ENCODE peak calls at places on chromosomes 6 and 20, in ten cellular contexts. One of them, this sample, is unnamed.

GRCh38 chr20:43914697-43915208 is at the start of gene TOX2:
- DNase-seq in T-helper 2 cell: peak
- DNase-seq in adrenal gland: no peak
- DNase-seq in DMS153: no peak
- DNase-seq in effector CD4-positive, alpha-beta T cell: peak
- DNase-seq in MCF 10A: peak
- DNase-seq in activated CD4-positive, alpha-beta memory T cell treated with anti-CD3 and anti-CD28 coated beads for 36 hours: peak
- DNase-seq in putamen: no peak
- DNase-seq in left ventricle myocardium superior: peak
- DNase-seq in ACHN: peak
- DNase-seq in this sample: peak

GRCh38 chr6:45422541-45423110 is 44.9 kb upstream of the SUPT3H start:
- DNase-seq in T-helper 2 cell: peak
- DNase-seq in adrenal gland: peak
- DNase-seq in DMS153: no peak
- DNase-seq in effector CD4-positive, alpha-beta T cell: peak
- DNase-seq in MCF 10A: peak
- DNase-seq in activated CD4-positive, alpha-beta memory T cell treated with anti-CD3 and anti-CD28 coated beads for 36 hours: peak
- DNase-seq in putamen: no peak
- DNase-seq in left ventricle myocardium superior: peak
- DNase-seq in ACHN: no peak
- DNase-seq in this sample: peak

GRCh38 chr6:33410050-33410710 is 634 bp upstream of the PHF1 start:
- DNase-seq in T-helper 2 cell: peak
- DNase-seq in adrenal gland: peak
- DNase-seq in DMS153: peak
- DNase-seq in effector CD4-positive, alpha-beta T cell: peak
- DNase-seq in MCF 10A: peak
- DNase-seq in activated CD4-positive, alpha-beta memory T cell treated with anti-CD3 and anti-CD28 coated beads for 36 hours: peak
- DNase-seq in putamen: peak
- DNase-seq in left ventricle myocardium superior: peak
- DNase-seq in ACHN: peak
- DNase-seq in this sample: peak

GRCh38 chr20:33232486-33233072 is 3.2 kb upstream of the BPIFA1 start:
- DNase-seq in T-helper 2 cell: no peak
- DNase-seq in adrenal gland: no peak
- DNase-seq in DMS153: peak
- DNase-seq in effector CD4-positive, alpha-beta T cell: no peak
- DNase-seq in MCF 10A: no peak
- DNase-seq in activated CD4-positive, alpha-beta memory T cell treated with anti-CD3 and anti-CD28 coated beads for 36 hours: no peak
- DNase-seq in putamen: no peak
- DNase-seq in left ventricle myocardium superior: no peak
- DNase-seq in ACHN: no peak
- DNase-seq in this sample: no peak

GRCh38 chr6:16438677-16439615 is 200.6 kb downstream of the GMPR start:
- DNase-seq in T-helper 2 cell: peak
- DNase-seq in adrenal gland: no peak
- DNase-seq in DMS153: no peak
- DNase-seq in effector CD4-positive, alpha-beta T cell: no peak
- DNase-seq in MCF 10A: peak
- DNase-seq in activated CD4-positive, alpha-beta memory T cell treated with anti-CD3 and anti-CD28 coated beads for 36 hours: peak
- DNase-seq in putamen: no peak
- DNase-seq in left ventricle myocardium superior: no peak
- DNase-seq in ACHN: peak
- DNase-seq in this sample: peak

GRCh38 chr20:38221041-38221589 is 39.4 kb downstream of the KIAA1755 start:
- DNase-seq in T-helper 2 cell: peak
- DNase-seq in adrenal gland: peak
- DNase-seq in DMS153: peak
- DNase-seq in effector CD4-positive, alpha-beta T cell: peak
- DNase-seq in MCF 10A: peak
- DNase-seq in activated CD4-positive, alpha-beta memory T cell treated with anti-CD3 and anti-CD28 coated beads for 36 hours: peak
- DNase-seq in putamen: no peak
- DNase-seq in left ventricle myocardium superior: peak
- DNase-seq in ACHN: peak
- DNase-seq in this sample: peak

GRCh38 chr20:50673146-50673830 is 18.1 kb downstream of the RIPOR3 start:
- DNase-seq in T-helper 2 cell: no peak
- DNase-seq in adrenal gland: peak
- DNase-seq in DMS153: no peak
- DNase-seq in effector CD4-positive, alpha-beta T cell: no peak
- DNase-seq in MCF 10A: no peak
- DNase-seq in activated CD4-positive, alpha-beta memory T cell treated with anti-CD3 and anti-CD28 coated beads for 36 hours: no peak
- DNase-seq in putamen: no peak
- DNase-seq in left ventricle myocardium superior: no peak
- DNase-seq in ACHN: peak
- DNase-seq in this sample: peak

GRCh38 chr20:57065646-57066045 is 200.8 kb downstream of the BMP7 start:
- DNase-seq in T-helper 2 cell: no peak
- DNase-seq in adrenal gland: no peak
- DNase-seq in DMS153: no peak
- DNase-seq in effector CD4-positive, alpha-beta T cell: no peak
- DNase-seq in MCF 10A: no peak
- DNase-seq in activated CD4-positive, alpha-beta memory T cell treated with anti-CD3 and anti-CD28 coated beads for 36 hours: no peak
- DNase-seq in putamen: no peak
- DNase-seq in left ventricle myocardium superior: no peak
- DNase-seq in ACHN: no peak
- DNase-seq in this sample: no peak

GRCh38 chr20:62631336-62632317 is 10.7 kb upstream of the SLCO4A1 start:
- DNase-seq in T-helper 2 cell: no peak
- DNase-seq in adrenal gland: no peak
- DNase-seq in DMS153: peak
- DNase-seq in effector CD4-positive, alpha-beta T cell: no peak
- DNase-seq in MCF 10A: no peak
- DNase-seq in activated CD4-positive, alpha-beta memory T cell treated with anti-CD3 and anti-CD28 coated beads for 36 hours: no peak
- DNase-seq in putamen: no peak
- DNase-seq in left ventricle myocardium superior: no peak
- DNase-seq in ACHN: no peak
- DNase-seq in this sample: no peak

GRCh38 chr20:41174782-41175181 is 37.4 kb downstream of the PLCG1 start:
- DNase-seq in T-helper 2 cell: no peak
- DNase-seq in adrenal gland: peak
- DNase-seq in DMS153: no peak
- DNase-seq in effector CD4-positive, alpha-beta T cell: no peak
- DNase-seq in MCF 10A: no peak
- DNase-seq in activated CD4-positive, alpha-beta memory T cell treated with anti-CD3 and anti-CD28 coated beads for 36 hours: no peak
- DNase-seq in putamen: no peak
- DNase-seq in left ventricle myocardium superior: peak
- DNase-seq in ACHN: no peak
- DNase-seq in this sample: no peak

GRCh38 chr20:36885355-36885754 is 9.4 kb downstream of the TLDC2 start:
- DNase-seq in T-helper 2 cell: no peak
- DNase-seq in adrenal gland: no peak
- DNase-seq in DMS153: no peak
- DNase-seq in effector CD4-positive, alpha-beta T cell: no peak
- DNase-seq in MCF 10A: no peak
- DNase-seq in activated CD4-positive, alpha-beta memory T cell treated with anti-CD3 and anti-CD28 coated beads for 36 hours: no peak
- DNase-seq in putamen: no peak
- DNase-seq in left ventricle myocardium superior: no peak
- DNase-seq in ACHN: no peak
- DNase-seq in this sample: peak

GRCh38 chr20:44392776-44393607 is 37.5 kb downstream of the HNF4A start:
- DNase-seq in T-helper 2 cell: no peak
- DNase-seq in adrenal gland: no peak
- DNase-seq in DMS153: no peak
- DNase-seq in effector CD4-positive, alpha-beta T cell: no peak
- DNase-seq in MCF 10A: no peak
- DNase-seq in activated CD4-positive, alpha-beta memory T cell treated with anti-CD3 and anti-CD28 coated beads for 36 hours: no peak
- DNase-seq in putamen: no peak
- DNase-seq in left ventricle myocardium superior: no peak
- DNase-seq in ACHN: no peak
- DNase-seq in this sample: no peak

GRCh38 chr20:50645253-50646068 is 45.9 kb downstream of the RIPOR3 start:
- DNase-seq in T-helper 2 cell: no peak
- DNase-seq in adrenal gland: peak
- DNase-seq in DMS153: peak
- DNase-seq in effector CD4-positive, alpha-beta T cell: no peak
- DNase-seq in MCF 10A: peak
- DNase-seq in activated CD4-positive, alpha-beta memory T cell treated with anti-CD3 and anti-CD28 coated beads for 36 hours: no peak
- DNase-seq in putamen: no peak
- DNase-seq in left ventricle myocardium superior: peak
- DNase-seq in ACHN: peak
- DNase-seq in this sample: no peak

GRCh38 chr6:30829639-30830250 is 54.6 kb upstream of the DDR1 start:
- DNase-seq in T-helper 2 cell: peak
- DNase-seq in adrenal gland: no peak
- DNase-seq in DMS153: no peak
- DNase-seq in effector CD4-positive, alpha-beta T cell: no peak
- DNase-seq in MCF 10A: no peak
- DNase-seq in activated CD4-positive, alpha-beta memory T cell treated with anti-CD3 and anti-CD28 coated beads for 36 hours: peak
- DNase-seq in putamen: no peak
- DNase-seq in left ventricle myocardium superior: no peak
- DNase-seq in ACHN: no peak
- DNase-seq in this sample: no peak

GRCh38 chr6:70520575-70520974 is 46.2 kb upstream of the SDHAF4 start:
- DNase-seq in T-helper 2 cell: peak
- DNase-seq in adrenal gland: no peak
- DNase-seq in DMS153: no peak
- DNase-seq in effector CD4-positive, alpha-beta T cell: peak
- DNase-seq in MCF 10A: peak
- DNase-seq in activated CD4-positive, alpha-beta memory T cell treated with anti-CD3 and anti-CD28 coated beads for 36 hours: no peak
- DNase-seq in putamen: no peak
- DNase-seq in left ventricle myocardium superior: no peak
- DNase-seq in ACHN: peak
- DNase-seq in this sample: peak

GRCh38 chr6:20021795-20022194 is 184.6 kb downstream of the ID4 start:
- DNase-seq in T-helper 2 cell: no peak
- DNase-seq in adrenal gland: no peak
- DNase-seq in DMS153: peak
- DNase-seq in effector CD4-positive, alpha-beta T cell: no peak
- DNase-seq in MCF 10A: no peak
- DNase-seq in activated CD4-positive, alpha-beta memory T cell treated with anti-CD3 and anti-CD28 coated beads for 36 hours: no peak
- DNase-seq in putamen: no peak
- DNase-seq in left ventricle myocardium superior: no peak
- DNase-seq in ACHN: no peak
- DNase-seq in this sample: no peak

GRCh38 chr20:1820137-1821074 is 74.8 kb upstream of the SIRPA start:
- DNase-seq in T-helper 2 cell: no peak
- DNase-seq in adrenal gland: peak
- DNase-seq in DMS153: no peak
- DNase-seq in effector CD4-positive, alpha-beta T cell: no peak
- DNase-seq in MCF 10A: peak
- DNase-seq in activated CD4-positive, alpha-beta memory T cell treated with anti-CD3 and anti-CD28 coated beads for 36 hours: no peak
- DNase-seq in putamen: no peak
- DNase-seq in left ventricle myocardium superior: no peak
- DNase-seq in ACHN: no peak
- DNase-seq in this sample: no peak

GRCh38 chr6:52416629-52417151 is 3.5 kb upstream of the EFHC1 start:
- DNase-seq in T-helper 2 cell: peak
- DNase-seq in adrenal gland: no peak
- DNase-seq in DMS153: peak
- DNase-seq in effector CD4-positive, alpha-beta T cell: no peak
- DNase-seq in MCF 10A: peak
- DNase-seq in activated CD4-positive, alpha-beta memory T cell treated with anti-CD3 and anti-CD28 coated beads for 36 hours: no peak
- DNase-seq in putamen: peak
- DNase-seq in left ventricle myocardium superior: no peak
- DNase-seq in ACHN: peak
- DNase-seq in this sample: peak

GRCh38 chr6:99350573-99350972 is 1.1 kb upstream of the FAXC start:
- DNase-seq in T-helper 2 cell: no peak
- DNase-seq in adrenal gland: no peak
- DNase-seq in DMS153: no peak
- DNase-seq in effector CD4-positive, alpha-beta T cell: no peak
- DNase-seq in MCF 10A: no peak
- DNase-seq in activated CD4-positive, alpha-beta memory T cell treated with anti-CD3 and anti-CD28 coated beads for 36 hours: no peak
- DNase-seq in putamen: no peak
- DNase-seq in left ventricle myocardium superior: no peak
- DNase-seq in ACHN: peak
- DNase-seq in this sample: no peak

GRCh38 chr20:23161968-23162696 is 76.0 kb upstream of the CD93 start:
- DNase-seq in T-helper 2 cell: no peak
- DNase-seq in adrenal gland: peak
- DNase-seq in DMS153: peak
- DNase-seq in effector CD4-positive, alpha-beta T cell: no peak
- DNase-seq in MCF 10A: peak
- DNase-seq in activated CD4-positive, alpha-beta memory T cell treated with anti-CD3 and anti-CD28 coated beads for 36 hours: no peak
- DNase-seq in putamen: no peak
- DNase-seq in left ventricle myocardium superior: peak
- DNase-seq in ACHN: peak
- DNase-seq in this sample: peak

GRCh38 chr20:7272512-7272911 is 505.0 kb downstream of the BMP2 start:
- DNase-seq in T-helper 2 cell: no peak
- DNase-seq in adrenal gland: no peak
- DNase-seq in DMS153: no peak
- DNase-seq in effector CD4-positive, alpha-beta T cell: no peak
- DNase-seq in MCF 10A: peak
- DNase-seq in activated CD4-positive, alpha-beta memory T cell treated with anti-CD3 and anti-CD28 coated beads for 36 hours: no peak
- DNase-seq in putamen: no peak
- DNase-seq in left ventricle myocardium superior: no peak
- DNase-seq in ACHN: peak
- DNase-seq in this sample: no peak